ENCODE peak calls at places on chromosomes 11 and 22, in five cellular contexts. C is PC-3, S is ovary, P is A549, E is astrocyte. X is an unnamed sample. For H3K4me1, the result is how much of the 10 kb centered on the place peaks cover.

GRCh38 chr22:30202531-30203006 is 44.0 kb downstream of the LIF start:
- DNase-seq in C (peak), S (peak), P (no peak), E (peak), X (peak)

GRCh38 chr11:70167120-70167519 is 36.0 kb upstream of the FADD start:
- DNase-seq in C (no peak), S (no peak), P (no peak), E (no peak), X (no peak)

GRCh38 chr11:63563201-63564055 is at the start of gene PLAAT2:
- DNase-seq in C (no peak), S (no peak), P (no peak), E (no peak), X (peak)

GRCh38 chr11:134670961-134671370 is 258.9 kb upstream of the B3GAT1 start:
- DNase-seq in C (no peak), S (no peak), P (no peak), E (no peak), X (no peak)

GRCh38 chr11:26971961-26972360 is 22.0 kb upstream of the FIBIN start:
- DNase-seq in C (no peak), S (no peak), P (no peak), E (peak), X (no peak)

GRCh38 chr11:117039897-117040296 is 58.3 kb downstream of the SIK3 start:
- DNase-seq in C (peak), S (no peak), P (no peak), E (peak), X (no peak)

GRCh38 chr11:12287009-12287373 is 90.4 kb upstream of the PARVA start:
- DNase-seq in C (peak), S (peak), P (peak), E (peak), X (no peak)

GRCh38 chr11:94525933-94526332 is 13.7 kb downstream of the C11orf97 start:
- DNase-seq in C (peak), S (peak), P (no peak), E (peak), X (peak)

GRCh38 chr11:34653851-34654490 is 33.1 kb downstream of the EHF start:
- DNase-seq in C (peak), S (no peak), P (peak), E (peak), X (peak)

GRCh38 chr22:31850135-31850534 is 94.2 kb upstream of the YWHAH start:
- DNase-seq in C (no peak), S (no peak), P (no peak), E (no peak), X (no peak)

GRCh38 chr11:124170801-124171586 is 12.2 kb upstream of the OR10D3 start:
- DNase-seq in C (peak), S (no peak), P (no peak), E (no peak), X (no peak)

GRCh38 chr22:49827853-49828598 is at the start of gene BRD1:
- DNase-seq in C (peak), S (peak), P (peak), E (peak), X (peak)

GRCh38 chr22:38697055-38697980 is 3.4 kb downstream of the JOSD1 start:
- DNase-seq in C (peak), S (no peak), P (no peak), E (peak), X (peak)
- H3K4me3 ChIP-seq in C (peak), S (no peak), P (peak), E (peak), X (peak)

GRCh38 chr11:44018127-44018521 is 29.7 kb upstream of the ACCSL start:
- DNase-seq in C (no peak), S (no peak), P (no peak), E (no peak), X (no peak)
- H3K27ac ChIP-seq in C (no peak), S (peak), P (no peak), E (no peak), X (no peak)

GRCh38 chr11:131195801-131196517 is 174.5 kb upstream of the NTM start:
- DNase-seq in C (peak), S (peak), P (no peak), E (peak), X (peak)
- H3K4me1 ChIP-seq in C (under half), S (under half), P (under half), E (under half), X (under half)

GRCh38 chr11:36376315-36376887 is 80.3 kb downstream of the PRR5L start:
- DNase-seq in C (no peak), S (peak), P (peak), E (peak), X (peak)

GRCh38 chr11:36374726-36375125 is 78.6 kb downstream of the PRR5L start:
- DNase-seq in C (no peak), S (no peak), P (no peak), E (no peak), X (no peak)

GRCh38 chr11:36375348-36376314 is 79.5 kb downstream of the PRR5L start:
- DNase-seq in C (no peak), S (no peak), P (no peak), E (no peak), X (no peak)

GRCh38 chr11:36377759-36378553 is 81.9 kb downstream of the PRR5L start:
- DNase-seq in C (no peak), S (no peak), P (no peak), E (no peak), X (no peak)

DNA sequence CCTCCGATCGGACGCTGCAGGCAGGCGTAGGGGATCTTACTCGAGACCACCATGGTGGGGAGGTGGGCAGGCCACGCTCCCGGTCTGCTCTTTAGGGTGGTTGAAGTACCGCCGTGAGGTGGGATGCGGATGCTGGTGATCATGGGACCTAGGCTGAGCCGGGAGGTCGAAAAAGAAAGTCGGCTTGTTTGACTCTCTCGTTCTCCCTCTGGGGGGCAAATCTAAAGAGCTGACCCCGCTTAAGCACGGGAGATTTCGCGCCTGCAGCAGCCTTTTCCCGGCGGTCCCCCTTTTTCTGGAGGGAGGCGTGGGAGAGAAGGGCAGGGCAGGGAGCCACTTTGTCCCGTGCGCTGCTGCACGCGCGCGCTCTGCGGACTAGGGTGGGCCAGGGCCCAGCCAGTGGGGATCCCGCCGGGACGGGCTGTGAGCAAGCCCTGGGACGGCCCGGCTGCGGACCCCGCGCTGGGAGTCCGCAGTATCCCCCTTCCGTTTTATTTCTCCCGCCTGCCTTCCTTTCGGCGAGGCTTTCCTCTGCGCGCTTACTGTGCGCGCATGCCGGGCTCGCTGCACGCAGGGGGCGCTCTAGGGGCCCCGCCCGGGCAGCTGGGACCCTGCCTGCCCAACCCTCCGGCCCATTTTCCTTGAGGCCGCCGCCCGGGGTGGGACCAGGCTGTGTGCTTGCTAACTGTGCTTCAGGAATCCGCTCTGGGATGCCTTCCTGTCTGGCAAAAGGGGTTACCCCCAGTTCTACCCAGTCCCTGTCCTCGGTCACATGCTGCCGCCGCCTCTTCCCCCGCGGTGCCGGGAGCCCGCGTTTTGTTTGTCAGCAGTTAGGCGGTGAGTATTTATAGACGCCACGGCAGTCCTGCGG is 81.0 kb downstream of the PRR5L start:
- DNase-seq in C (no peak), S (peak), P (peak), E (peak), X (peak)
- H3K4me3 ChIP-seq in C (peak), S (peak), P (peak), E (peak), X (peak)

X was measured in small intestine.